ENCODE peak calls at places on chromosomes 5 and 9, in eight cellular contexts. U is heart right ventricle, X is dorsolateral prefrontal cortex, K is testis, L is PC-9, T is tibial artery, Z is cardiac muscle cell, E is ovary. H is an unnamed sample. For H3K27me3, the result is how much of the 10 kb centered on the place peaks cover.

GRCh38 chr5:78533356-78533755 is 115.2 kb downstream of the LHFPL2 start:
- DNase-seq in U (no peak), X (no peak), K (no peak), L (no peak), T (no peak), Z (no peak), E (no peak), H (peak)

GRCh38 chr5:33827885-33828284 is 63.9 kb downstream of the ADAMTS12 start:
- DNase-seq in U (no peak), X (no peak), K (no peak), L (peak), T (no peak), Z (peak), E (no peak), H (no peak)

GRCh38 chr9:1100945-1101344 is 50.8 kb downstream of the DMRT2 start:
- DNase-seq in U (peak), X (peak), K (peak), L (no peak), T (peak), Z (peak), E (no peak), H (peak)

GRCh38 chr5:126358525-126358924 is 64.7 kb upstream of the GRAMD2B start:
- DNase-seq in U (no peak), X (no peak), K (no peak), L (no peak), T (no peak), Z (no peak), E (no peak), H (no peak)

GRCh38 chr5:88144219-88145040 is 124.2 kb downstream of the TMEM161B start:
- DNase-seq in U (no peak), X (peak), K (no peak), L (no peak), T (no peak), Z (no peak), E (no peak), H (peak)

GRCh38 chr5:172646716-172647285 is 5.7 kb downstream of the NEURL1B start:
- DNase-seq in U (no peak), X (no peak), K (peak), L (no peak), T (no peak), Z (peak), E (peak), H (peak)

GRCh38 chr5:60776343-60776742 is 67.7 kb downstream of the ELOVL7 start:
- DNase-seq in U (no peak), X (no peak), K (no peak), L (no peak), T (no peak), Z (no peak), E (no peak), H (no peak)

GRCh38 chr5:88727705-88728313 is 155.2 kb downstream of the MEF2C start:
- DNase-seq in U (no peak), X (no peak), K (no peak), L (no peak), T (no peak), Z (peak), E (no peak), H (no peak)

GRCh38 chr5:2155556-2155955 is 272.8 kb upstream of the IRX4 start:
- DNase-seq in U (no peak), X (no peak), K (no peak), L (no peak), T (no peak), Z (no peak), E (no peak), H (no peak)

GRCh38 chr5:45694255-45694834 is 1.8 kb downstream of the HCN1 start:
- DNase-seq in U (no peak), X (no peak), K (no peak), L (no peak), T (no peak), Z (peak), E (no peak), H (no peak)

GRCh38 chr5:124453221-124454032 is 293.0 kb downstream of the ZNF608 start:
- DNase-seq in U (no peak), X (no peak), K (no peak), L (peak), T (no peak), Z (peak), E (no peak), H (no peak)

GRCh38 chr5:1793966-1794895 is 5.4 kb downstream of the MRPL36 start:
- DNase-seq in U (no peak), X (peak), K (no peak), L (no peak), T (peak), Z (peak), E (no peak), H (no peak)

GRCh38 chr9:136808781-136809158 is 1.0 kb downstream of the RABL6 start:
- DNase-seq in U (no peak), X (no peak), K (no peak), L (no peak), T (no peak), Z (peak), E (no peak), H (no peak)

GRCh38 chr9:115786321-115786720 is 367.3 kb upstream of the PAPPA start:
- DNase-seq in U (no peak), X (no peak), K (no peak), L (no peak), T (no peak), Z (peak), E (no peak), H (no peak)

GRCh38 chr9:137294091-137294683 is 7.9 kb downstream of the NRARP start:
- DNase-seq in U (peak), X (no peak), K (peak), L (peak), T (no peak), Z (peak), E (peak), H (peak)

GRCh38 chr9:95035846-95036245 is 281.7 kb downstream of the FANCC start:
- DNase-seq in U (no peak), X (no peak), K (no peak), L (no peak), T (no peak), Z (no peak), E (no peak), H (no peak)

GRCh38 chr5:177444106-177445051 is 2.2 kb upstream of the PRR7 start:
- DNase-seq in U (no peak), X (no peak), K (no peak), L (no peak), T (no peak), Z (no peak), E (no peak), H (no peak)

GRCh38 chr5:42491699-42492098 is 68.5 kb downstream of the GHR start:
- DNase-seq in U (no peak), X (no peak), K (no peak), L (no peak), T (no peak), Z (no peak), E (no peak), H (peak)

GRCh38 chr5:149246906-149247305 is 24.8 kb upstream of the AFAP1L1 start:
- DNase-seq in U (no peak), X (no peak), K (no peak), L (no peak), T (no peak), Z (no peak), E (no peak), H (no peak)

GRCh38 chr5:131252824-131253171 is 11.1 kb upstream of the CDC42SE2 start:
- DNase-seq in U (peak), X (no peak), K (peak), L (no peak), T (peak), Z (peak), E (no peak), H (no peak)

GRCh38 chr9:75451505-75451904 is 363.2 kb downstream of the OSTF1 start:
- DNase-seq in U (no peak), X (no peak), K (no peak), L (peak), T (peak), Z (no peak), E (no peak), H (no peak)

GRCh38 chr5:177527595-177527994 is 10.8 kb upstream of the DDX41 start:
- DNase-seq in U (no peak), X (no peak), K (no peak), L (no peak), T (no peak), Z (no peak), E (no peak), H (no peak)

GRCh38 chr5:172870261-172870806 is 36.3 kb downstream of the ERGIC1 start:
- DNase-seq in U (no peak), X (no peak), K (peak), L (peak), T (peak), Z (peak), E (no peak), H (no peak)

GRCh38 chr9:73916016-73916673 is 581.0 kb upstream of the RORB start:
- DNase-seq in U (no peak), X (no peak), K (no peak), L (no peak), T (no peak), Z (peak), E (no peak), H (peak)

GRCh38 chr5:115983519-115983918 is 21.2 kb downstream of the LVRN start:
- DNase-seq in U (no peak), X (no peak), K (no peak), L (no peak), T (no peak), Z (no peak), E (no peak), H (no peak)

GRCh38 chr9:136693490-136694162 is 6.4 kb upstream of the AGPAT2 start:
- DNase-seq in U (no peak), X (no peak), K (no peak), L (peak), T (no peak), Z (no peak), E (no peak), H (no peak)

GRCh38 chr9:35687306-35687705 is 2.4 kb downstream of the TPM2 start:
- DNase-seq in U (no peak), X (no peak), K (no peak), L (no peak), T (no peak), Z (no peak), E (no peak), H (peak)

GRCh38 chr5:135827965-135828792 is 6.3 kb upstream of the SLC25A48 start:
- DNase-seq in U (no peak), X (no peak), K (no peak), L (no peak), T (no peak), Z (no peak), E (no peak), H (peak)

DNA sequence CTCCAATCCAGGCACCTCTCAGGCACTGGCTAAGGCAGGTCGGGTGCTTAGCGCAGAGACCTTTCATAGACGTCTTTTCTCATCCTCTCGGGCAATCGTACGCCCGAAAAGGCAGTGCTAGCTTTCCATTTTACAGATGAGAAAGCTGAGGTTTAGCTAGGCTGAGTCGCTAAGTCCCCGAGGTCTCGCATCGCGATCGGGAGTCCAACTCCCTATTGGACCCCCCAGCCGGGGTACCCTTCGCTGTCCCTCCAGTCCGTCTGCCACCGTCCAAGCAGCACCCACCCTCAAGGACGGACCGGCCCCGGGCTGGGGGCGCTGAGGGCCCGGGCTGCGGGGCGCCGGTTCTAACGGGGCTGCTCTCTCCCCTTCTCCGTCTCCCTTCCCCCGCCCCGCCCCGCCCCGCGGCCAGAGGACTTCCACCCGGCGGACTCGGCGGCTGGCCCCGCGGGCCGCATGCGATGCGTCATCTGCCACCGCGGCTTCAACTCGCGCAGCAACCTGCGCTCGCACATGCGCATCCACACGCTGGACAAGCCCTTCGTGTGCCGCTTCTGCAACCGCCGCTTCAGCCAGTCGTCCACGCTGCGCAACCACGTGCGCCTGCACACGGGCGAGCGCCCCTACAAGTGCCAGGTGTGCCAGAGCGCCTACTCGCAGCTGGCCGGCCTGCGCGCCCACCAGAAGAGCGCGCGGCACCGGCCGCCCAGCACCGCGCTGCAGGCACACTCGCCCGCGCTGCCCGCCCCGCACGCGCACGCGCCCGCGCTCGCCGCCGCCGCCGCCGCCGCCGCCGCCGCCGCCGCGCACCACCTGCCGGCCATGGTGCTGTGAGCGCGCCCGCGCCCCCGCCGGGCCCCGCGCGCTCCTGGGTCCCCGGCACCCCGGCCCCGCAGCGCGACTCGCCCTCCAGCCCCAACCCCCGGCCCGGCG is 12.5 kb upstream of the EXOSC2 start:
- DNase-seq in U (peak), X (peak), K (peak), L (peak), T (peak), Z (peak), E (peak), H (peak)
- H3K4me3 ChIP-seq in U (peak), X (peak), K (peak), L (peak), T (peak), Z (peak), E (peak), H (peak)

DNA sequence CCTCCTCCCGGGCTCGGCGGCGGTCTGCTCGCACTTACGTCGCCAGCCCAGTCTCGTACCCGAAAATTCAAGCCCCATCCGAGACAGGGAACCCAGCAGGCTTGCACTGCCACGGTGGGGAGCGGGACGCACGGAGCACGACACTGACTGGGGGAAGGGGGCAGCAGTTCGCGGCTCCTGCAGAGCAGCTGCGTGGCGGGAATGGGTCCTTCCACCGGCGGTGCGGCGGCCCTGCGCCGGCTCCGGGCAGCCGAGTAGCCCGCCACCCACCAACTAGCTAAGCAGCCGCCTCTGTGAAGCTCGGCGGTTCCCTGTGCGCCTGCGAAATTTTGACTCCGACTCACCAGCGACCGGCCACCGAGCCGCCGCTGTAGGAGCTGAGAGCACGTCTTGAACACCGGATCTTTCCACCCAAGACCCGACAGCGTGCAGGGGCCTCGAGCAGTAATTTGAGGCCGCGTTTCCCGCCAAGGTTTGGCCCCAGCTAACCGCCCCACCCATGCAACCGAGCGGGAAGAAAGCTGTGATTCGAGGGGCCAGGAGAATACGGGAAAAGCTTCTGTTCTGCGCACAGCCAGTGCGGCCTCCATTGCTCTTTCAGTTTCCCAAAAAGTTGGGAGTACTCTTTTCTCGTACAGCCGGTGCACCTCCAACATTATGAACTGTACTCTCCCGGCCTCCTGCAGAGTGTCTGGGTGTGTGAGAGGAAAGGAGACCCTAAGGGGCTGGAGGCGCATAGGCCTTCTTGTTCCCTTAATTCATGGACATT is 3.7 kb downstream of the MCIDAS start:
- DNase-seq in U (no peak), X (no peak), K (no peak), L (no peak), T (no peak), Z (no peak), E (no peak), H (peak)
- H3K27me3 ChIP-seq in U (half or more), X (half or more), K (under half), L (under half), T (half or more), Z (half or more), E (under half), H (half or more)

GRCh38 chr9:133641396-133641655 is 5.2 kb downstream of the DBH start:
- DNase-seq in U (no peak), X (no peak), K (no peak), L (no peak), T (no peak), Z (no peak), E (no peak), H (no peak)
- H3K4me3 ChIP-seq in U (no peak), X (no peak), K (no peak), L (no peak), T (no peak), Z (no peak), E (no peak), H (no peak)

DNA sequence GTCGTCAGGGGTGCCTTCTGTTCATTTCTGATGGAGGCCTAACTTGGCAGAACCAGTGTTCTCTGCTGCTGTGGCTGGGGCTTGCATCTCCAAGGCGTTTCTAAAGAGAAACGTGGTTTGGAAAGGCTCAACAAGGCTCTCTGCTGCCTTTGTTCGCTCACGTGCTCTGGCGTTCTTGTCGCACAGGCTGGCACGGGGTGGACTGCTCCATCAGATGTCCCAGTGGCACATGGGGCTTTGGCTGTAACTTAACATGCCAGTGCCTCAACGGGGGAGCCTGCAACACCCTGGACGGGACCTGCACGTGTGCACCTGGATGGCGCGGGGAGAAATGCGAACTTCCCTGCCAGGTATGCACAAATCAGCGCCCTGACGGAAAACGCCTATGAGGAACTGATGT is 97.6 kb upstream of the PRRC1 start:
- DNase-seq in U (no peak), X (peak), K (no peak), L (no peak), T (no peak), Z (no peak), E (no peak), H (no peak)
- H3K27me3 ChIP-seq in U (under half), X (under half), K (under half), L (under half), T (under half), Z (under half), E (under half), H (under half)

DNA sequence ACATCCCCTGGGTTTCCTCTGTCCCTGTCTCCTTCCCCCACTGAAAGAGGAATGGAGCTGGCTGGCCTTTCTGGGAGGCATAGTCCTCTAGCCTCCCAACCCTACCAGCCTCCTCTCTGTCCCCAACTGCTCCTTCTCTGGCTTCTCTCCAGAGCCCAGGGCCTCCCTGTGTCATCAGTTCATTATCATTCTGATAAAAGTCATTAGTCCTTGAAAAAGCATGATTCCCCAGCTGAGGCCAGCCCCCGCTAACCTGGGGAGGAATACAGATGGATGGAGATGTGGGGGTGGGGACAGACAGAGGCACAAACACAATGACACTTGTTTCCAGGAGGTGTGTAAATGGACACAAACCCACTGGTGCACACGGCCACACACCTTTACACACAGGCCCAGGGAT is 73.6 kb upstream of the HSPA9 start:
- DNase-seq in U (no peak), X (no peak), K (peak), L (no peak), T (no peak), Z (no peak), E (no peak), H (no peak)
- H3K4me3 ChIP-seq in U (no peak), X (no peak), K (no peak), L (no peak), T (no peak), Z (no peak), E (no peak), H (no peak)

DNA sequence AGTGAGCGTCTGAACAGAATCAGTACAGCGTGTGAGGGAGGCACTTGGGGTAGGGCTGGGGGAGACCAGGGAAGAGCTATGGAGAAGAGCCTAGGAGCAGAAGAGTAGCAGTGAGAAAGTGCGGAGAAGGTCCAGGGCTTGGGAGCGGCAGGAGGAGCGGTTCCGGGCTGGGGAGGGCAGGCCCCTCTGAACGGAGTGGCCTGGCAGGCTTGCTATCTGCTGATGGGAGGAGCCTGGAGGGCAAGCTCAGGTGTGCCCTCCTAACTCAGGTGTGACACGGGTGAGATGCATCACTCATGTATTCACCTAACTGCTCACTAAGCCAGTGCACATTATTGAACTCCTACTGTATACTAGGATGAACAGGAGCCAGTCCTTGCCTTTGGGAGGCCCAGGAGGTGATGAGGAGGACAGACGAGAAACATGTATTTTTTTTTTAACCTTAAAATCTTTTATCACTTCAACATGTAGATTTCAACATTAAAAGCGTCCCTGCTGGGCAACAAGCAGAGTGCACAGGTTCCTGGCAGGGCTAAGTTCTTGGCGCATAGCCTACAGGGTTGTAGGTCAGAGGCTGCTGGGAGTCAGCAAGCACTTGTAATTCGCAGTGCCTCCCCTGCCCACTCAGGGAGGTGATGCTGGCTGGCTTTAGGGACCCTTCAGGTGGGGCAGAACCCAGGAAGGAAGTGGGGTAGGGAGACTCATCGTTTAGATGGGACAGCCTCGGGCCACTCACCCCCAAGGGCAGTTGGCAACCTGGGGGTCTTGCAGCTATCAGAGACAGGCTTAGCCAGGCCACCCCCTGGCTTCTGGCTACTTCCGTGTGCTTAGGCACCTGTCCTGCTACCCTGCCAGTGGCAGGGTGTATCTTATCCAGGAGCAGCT is 55.5 kb downstream of the TMOD1 start:
- DNase-seq in U (peak), X (no peak), K (peak), L (no peak), T (peak), Z (peak), E (peak), H (no peak)
- H3K27me3 ChIP-seq in U (under half), X (under half), K (under half), L (under half), T (under half), Z (under half), E (under half), H (under half)

DNA sequence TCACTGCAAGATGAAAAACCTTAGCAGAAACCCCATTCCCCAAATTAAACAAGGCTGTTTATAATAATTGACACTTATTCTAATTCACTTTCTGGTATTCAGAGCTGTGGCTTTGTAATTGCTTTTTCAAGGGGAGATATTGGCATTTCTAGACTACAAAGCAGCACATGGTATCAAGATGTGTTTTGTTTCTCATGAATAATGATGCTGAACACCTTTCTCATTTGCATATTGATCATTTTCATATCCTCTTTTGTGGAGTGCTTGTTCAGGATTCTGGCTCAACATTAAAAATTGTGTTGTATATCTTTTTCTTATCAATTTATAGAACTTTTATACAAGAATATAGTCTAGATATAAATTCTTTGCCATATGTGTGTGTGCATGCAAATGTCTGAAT is 22.4 kb upstream of the ANKRD55 start:
- DNase-seq in U (no peak), X (no peak), K (no peak), L (no peak), T (no peak), Z (no peak), E (no peak), H (no peak)
- H3K4me3 ChIP-seq in U (no peak), X (no peak), K (no peak), L (no peak), T (no peak), Z (no peak), E (no peak), H (no peak)